ENCODE peak calls at places on chromosome 14, in seven cellular contexts. Q, H, A, D, P, G and W are unnamed samples. For H3K4me1, the result is how much of the 10 kb centered on the place peaks cover.

GRCh38 chr14:23186913-23187654 is 3.6 kb upstream of the SLC7A8 start:
- DNase-seq in P (no peak), H (no peak), Q (no peak), A (no peak), G (peak), D (peak), W (peak)

GRCh38 chr14:49732896-49733295 is 35.1 kb upstream of the KLHDC2 start:
- DNase-seq in H (no peak), G (no peak), Q (no peak), D (no peak), A (no peak), P (no peak), W (no peak)

GRCh38 chr14:22482782-22483553 is 106.1 kb downstream of the DAD1 start:
- DNase-seq in D (no peak), A (no peak), Q (no peak), G (no peak), H (no peak), P (no peak), W (no peak)

GRCh38 chr14:63200767-63201166 is 3.5 kb upstream of the RHOJ start:
- DNase-seq in G (no peak), Q (no peak), A (no peak), D (no peak), P (no peak), H (no peak), W (no peak)

GRCh38 chr14:29810657-29811056 is 117.0 kb downstream of the PRKD1 start:
- DNase-seq in Q (no peak), G (no peak), P (no peak), H (no peak), D (no peak), A (no peak), W (no peak)

GRCh38 chr14:105884808-105885281 is 358.5 kb downstream of the TMEM121 start:
- DNase-seq in Q (no peak), P (no peak), H (no peak), A (no peak), G (no peak), D (peak), W (peak)

GRCh38 chr14:72611506-72611905 is 282.4 kb downstream of the DPF3 start:
- DNase-seq in Q (no peak), D (no peak), A (no peak), G (no peak), P (no peak), H (no peak), W (no peak)

GRCh38 chr14:101004954-101005353 is 101.4 kb upstream of the RTL1 start:
- DNase-seq in A (no peak), G (no peak), H (no peak), P (no peak), D (peak), Q (no peak), W (no peak)

GRCh38 chr14:26330982-26331381 is 266.9 kb downstream of the NOVA1 start:
- DNase-seq in G (no peak), Q (no peak), P (no peak), D (no peak), H (no peak), A (no peak), W (peak)

GRCh38 chr14:92382677-92383076 is 59.7 kb downstream of the SLC24A4 start:
- DNase-seq in D (no peak), Q (no peak), H (no peak), P (no peak), G (no peak), A (no peak), W (peak)

GRCh38 chr14:29521526-29522137 is 406.0 kb downstream of the PRKD1 start:
- DNase-seq in H (no peak), P (no peak), D (no peak), A (no peak), G (no peak), Q (no peak), W (peak)

GRCh38 chr14:24342889-24343288 is 3.1 kb upstream of the RIPK3 start:
- DNase-seq in G (no peak), Q (no peak), P (no peak), D (no peak), A (no peak), H (no peak), W (no peak)

GRCh38 chr14:81382517-81383225 is 17.5 kb downstream of the STON2 start:
- DNase-seq in D (no peak), Q (no peak), H (no peak), A (no peak), P (no peak), G (no peak), W (no peak)

GRCh38 chr14:72809063-72809462 is 84.8 kb downstream of the DPF3 start:
- DNase-seq in D (no peak), P (no peak), G (no peak), Q (no peak), H (no peak), A (no peak), W (no peak)

GRCh38 chr14:100979780-100980179 is 76.3 kb upstream of the RTL1 start:
- DNase-seq in P (no peak), D (no peak), Q (no peak), G (no peak), H (no peak), A (no peak), W (no peak)

GRCh38 chr14:100904307-100905019 is 941 bp upstream of the RTL1 start:
- DNase-seq in H (no peak), Q (no peak), G (no peak), P (no peak), A (no peak), D (no peak), W (peak)

GRCh38 chr14:65184032-65184764 is 81.9 kb upstream of the MAX start:
- DNase-seq in G (no peak), A (no peak), P (no peak), H (no peak), Q (no peak), D (no peak), W (no peak)

GRCh38 chr14:100653409-100653808 is 66.2 kb upstream of the BEGAIN start:
- DNase-seq in P (peak), G (peak), A (no peak), H (no peak), D (no peak), Q (peak), W (peak)

GRCh38 chr14:102795060-102795925 is 18.0 kb downstream of the TRAF3 start:
- DNase-seq in H (peak), G (peak), P (no peak), D (peak), Q (peak), A (peak), W (no peak)

GRCh38 chr14:23984891-23985607 is 3.7 kb upstream of the DHRS4L2 start:
- DNase-seq in A (peak), P (no peak), Q (no peak), G (no peak), D (no peak), H (no peak), W (no peak)

GRCh38 chr14:32458720-32459119 is 129.6 kb downstream of the AKAP6 start:
- DNase-seq in Q (no peak), P (no peak), D (no peak), G (no peak), A (no peak), H (no peak), W (no peak)

GRCh38 chr14:32460267-32460666 is 131.2 kb downstream of the AKAP6 start:
- DNase-seq in D (no peak), Q (no peak), H (no peak), P (no peak), A (no peak), G (no peak), W (no peak)

GRCh38 chr14:32453857-32454810 is 125.0 kb downstream of the AKAP6 start:
- DNase-seq in A (no peak), Q (no peak), D (no peak), H (no peak), P (no peak), G (no peak), W (no peak)

GRCh38 chr14:32457213-32457920 is 128.3 kb downstream of the AKAP6 start:
- DNase-seq in P (no peak), G (no peak), A (no peak), Q (no peak), D (peak), H (peak), W (no peak)
- H3K4me1 ChIP-seq in P (under half), G (under half), A (under half), Q (under half), D (under half), H (under half), W (under half)

GRCh38 chr14:77111021-77111420 is 13.0 kb downstream of the CIPC start:
- DNase-seq in Q (no peak), D (peak), G (no peak), P (no peak), H (no peak), A (no peak), W (peak)

GRCh38 chr14:77109656-77110055 is 11.6 kb downstream of the CIPC start:
- DNase-seq in D (no peak), Q (no peak), A (no peak), P (no peak), G (no peak), H (no peak), W (no peak)

GRCh38 chr14:77108753-77109152 is 10.7 kb downstream of the CIPC start:
- DNase-seq in A (no peak), Q (no peak), P (no peak), D (no peak), G (peak), H (no peak), W (no peak)

GRCh38 chr14:77107228-77107627 is 9.2 kb downstream of the CIPC start:
- DNase-seq in G (no peak), D (no peak), P (no peak), Q (no peak), H (peak), A (no peak), W (no peak)

GRCh38 chr14:77110286-77110685 is 12.2 kb downstream of the CIPC start:
- DNase-seq in P (no peak), A (no peak), Q (no peak), G (no peak), H (no peak), D (no peak), W (no peak)
- H3K4me1 ChIP-seq in P (under half), A (under half), Q (under half), G (under half), H (under half), D (under half), W (under half)

DNA sequence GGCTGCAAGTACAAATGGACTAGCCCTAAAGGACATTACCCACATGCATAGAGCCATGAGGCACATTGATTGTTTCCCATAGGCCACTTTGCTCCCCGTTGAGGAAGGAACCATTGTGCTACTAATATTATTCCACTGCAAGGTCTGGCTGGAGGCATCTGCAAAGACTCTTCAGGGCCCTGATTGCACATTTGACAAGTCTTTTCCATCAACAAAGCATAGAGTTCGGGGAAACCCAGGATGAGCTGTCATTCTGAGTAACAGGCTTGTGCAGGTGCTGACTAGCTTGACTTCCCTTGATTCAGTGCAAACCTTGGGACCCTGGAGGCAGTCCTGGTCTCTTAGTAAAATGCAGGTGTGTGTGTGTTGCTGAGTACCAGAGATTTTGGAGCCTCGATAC is 73.8 kb downstream of the SUSD6 start:
- DNase-seq in H (no peak), P (no peak), D (no peak), A (peak), G (peak), Q (no peak), W (no peak)
- H3K4me1 ChIP-seq in H (under half), P (half or more), D (under half), A (under half), G (half or more), Q (half or more), W (under half)

DNA sequence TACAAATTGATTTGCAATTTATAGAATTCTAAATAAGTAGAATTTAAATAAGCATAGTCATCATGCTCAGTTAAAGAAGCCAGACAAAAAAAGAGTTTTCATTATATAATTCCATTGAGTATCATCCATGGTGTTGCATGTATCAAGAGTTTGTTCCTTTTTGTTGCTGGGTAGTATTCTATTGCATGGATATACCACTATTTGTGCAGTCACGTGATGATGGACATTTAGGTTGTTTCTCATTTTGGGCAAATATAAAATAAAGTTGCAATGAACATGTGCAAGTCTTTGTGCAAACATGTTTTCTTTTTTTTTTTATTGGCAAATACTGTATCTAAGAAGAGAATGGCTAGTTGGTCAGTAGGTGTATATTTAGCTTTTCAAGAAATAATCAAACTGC is 186.2 kb upstream of the FRMD6 start:
- DNase-seq in P (no peak), H (no peak), A (no peak), Q (no peak), G (no peak), D (no peak), W (no peak)
- H3K4me1 ChIP-seq in P (under half), H (under half), A (under half), Q (under half), G (under half), D (under half), W (under half)

DNA sequence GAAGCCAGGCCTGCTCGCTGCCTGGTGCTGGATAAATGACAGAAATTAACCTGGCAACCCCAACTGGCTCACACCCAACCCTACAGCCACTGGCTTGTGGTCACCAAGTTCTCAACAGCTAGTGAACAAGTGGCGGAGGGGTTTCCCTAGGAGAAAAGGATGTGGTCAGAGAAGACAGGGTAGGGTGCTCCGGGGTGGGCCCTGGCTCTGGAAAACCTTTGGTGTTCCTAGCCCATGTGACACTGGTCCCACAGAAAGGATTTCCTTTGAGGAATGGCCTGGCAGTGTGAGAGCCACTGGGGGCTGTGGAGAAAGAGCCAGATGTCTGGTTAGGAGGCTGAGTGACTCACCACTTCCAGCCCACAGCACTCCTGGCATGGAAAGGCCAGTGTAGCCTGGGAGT is 8.7 kb downstream of the SYNE3 start:
- DNase-seq in A (no peak), G (no peak), Q (no peak), H (peak), D (no peak), P (peak), W (no peak)
- H3K4me1 ChIP-seq in A (under half), G (half or more), Q (half or more), H (under half), D (under half), P (half or more), W (under half)

GRCh38 chr14:104684449-104684821 is 5.0 kb upstream of the INF2 start:
- DNase-seq in D (no peak), A (no peak), Q (no peak), P (no peak), H (no peak), G (no peak), W (no peak)

GRCh38 chr14:104682107-104682593 is 7.3 kb upstream of the INF2 start:
- DNase-seq in D (no peak), A (no peak), Q (no peak), H (no peak), P (no peak), G (no peak), W (peak)

GRCh38 chr14:104685216-104685997 is 4.0 kb upstream of the INF2 start:
- DNase-seq in A (no peak), H (no peak), Q (no peak), G (peak), P (no peak), D (no peak), W (peak)

GRCh38 chr14:104681689-104682074 is 7.7 kb upstream of the INF2 start:
- DNase-seq in D (peak), H (peak), G (no peak), P (no peak), A (no peak), Q (no peak), W (peak)

DNA sequence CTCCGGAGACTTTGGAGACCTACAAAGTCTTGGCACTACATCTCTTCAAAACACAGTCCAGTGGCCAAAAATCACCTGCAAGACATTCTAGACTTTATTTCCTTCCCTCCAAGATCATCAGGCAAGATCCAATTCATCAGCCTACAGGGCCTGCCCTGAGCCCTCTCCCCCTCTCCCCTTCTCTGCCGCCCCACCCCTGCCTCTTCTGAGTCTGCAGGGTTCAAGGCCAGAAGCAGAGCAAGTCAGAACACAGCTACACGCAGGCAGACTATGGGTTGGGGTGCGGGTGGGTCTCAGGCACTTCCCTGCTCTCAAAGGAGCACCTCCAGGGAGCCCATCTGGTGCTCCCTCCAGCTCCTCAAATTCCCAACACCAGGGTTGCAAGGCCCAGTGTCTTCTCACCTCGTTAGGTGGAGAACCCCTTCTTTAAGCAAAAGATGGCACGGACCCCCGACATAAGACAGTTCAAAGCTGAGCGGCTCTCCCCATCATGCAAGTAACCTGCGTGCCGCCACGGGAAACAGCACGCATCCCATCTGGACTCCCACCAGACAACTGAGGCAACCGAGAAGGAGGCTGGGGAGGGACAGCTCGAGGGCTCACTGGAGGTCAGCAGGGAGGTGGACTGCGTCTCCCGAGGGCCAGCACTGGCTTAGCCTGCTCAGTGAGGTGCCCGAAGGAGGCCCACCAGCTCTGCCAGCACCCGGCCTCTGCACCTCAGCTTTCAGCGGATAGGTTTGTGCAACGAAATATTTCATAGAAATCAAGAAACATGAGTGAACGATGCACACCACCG is 5.6 kb upstream of the INF2 start:
- DNase-seq in Q (no peak), P (no peak), A (no peak), G (no peak), H (no peak), D (no peak), W (no peak)
- H3K4me1 ChIP-seq in Q (under half), P (under half), A (half or more), G (under half), H (under half), D (under half), W (under half)

GRCh38 chr14:31884776-31885379 is 192.2 kb upstream of the ARHGAP5 start:
- DNase-seq in Q (no peak), G (no peak), P (no peak), H (no peak), D (no peak), A (no peak), W (peak)

GRCh38 chr14:31884238-31884637 is 192.9 kb upstream of the ARHGAP5 start:
- DNase-seq in G (no peak), D (no peak), H (no peak), A (no peak), P (no peak), Q (no peak), W (no peak)

GRCh38 chr14:31880935-31881334 is 196.2 kb upstream of the ARHGAP5 start:
- DNase-seq in D (no peak), A (no peak), P (no peak), H (no peak), G (no peak), Q (no peak), W (no peak)

GRCh38 chr14:31879661-31880348 is 197.3 kb upstream of the ARHGAP5 start:
- DNase-seq in P (no peak), G (no peak), Q (no peak), H (no peak), A (no peak), D (no peak), W (no peak)

GRCh38 chr14:31881531-31882310 is 195.4 kb upstream of the ARHGAP5 start:
- DNase-seq in H (no peak), A (no peak), D (no peak), Q (no peak), G (no peak), P (no peak), W (no peak)
- H3K4me1 ChIP-seq in H (under half), A (half or more), D (under half), Q (under half), G (under half), P (under half), W (under half)